ENCODE peak calls at places on chromosome 18, in five cellular contexts. C, O, S, L and T are unnamed samples.

GRCh38 chr18:73201940-73202339 is 334.2 kb upstream of the NETO1 start:
- DNase-seq in L (no peak), O (no peak), C (no peak), S (no peak), T (no peak)

GRCh38 chr18:58174285-58174684 is 130.3 kb downstream of the NEDD4L start:
- DNase-seq in O (no peak), S (no peak), L (no peak), C (no peak), T (no peak)

GRCh38 chr18:34352385-34353163 is 127.9 kb upstream of the NOL4 start:
- DNase-seq in C (peak; percentile 0), L (no peak), O (no peak), S (no peak), T (no peak)

GRCh38 chr18:45282101-45282812 is 333.0 kb upstream of the SLC14A2 start:
- DNase-seq in L (no peak), O (no peak), S (no peak), C (peak; percentile 1), T (no peak)

GRCh38 chr18:62388855-62389760 is 64.0 kb downstream of the TNFRSF11A start:
- DNase-seq in O (no peak), L (no peak), S (no peak), C (peak; percentile 6), T (no peak)

GRCh38 chr18:74196220-74197119 is 48.1 kb downstream of the TIMM21 start:
- DNase-seq in L (no peak), C (peak; percentile 83), O (peak; percentile 37), S (peak; percentile 27), T (peak; percentile 74)

GRCh38 chr18:49849331-49850217 is 36.2 kb upstream of the ACAA2 start:
- DNase-seq in C (peak; percentile 89), L (no peak), S (no peak), O (no peak), T (no peak)

GRCh38 chr18:59220164-59220783 is 316 bp downstream of the GRP start:
- DNase-seq in O (no peak), L (no peak), S (no peak), C (no peak), T (no peak)

GRCh38 chr18:62523255-62523588 is 397 bp downstream of the ZCCHC2 start:
- DNase-seq in S (no peak), C (no peak), L (no peak), O (no peak), T (no peak)

GRCh38 chr18:11823545-11823944 is 27.7 kb upstream of the CHMP1B start:
- DNase-seq in C (no peak), S (no peak), L (no peak), O (no peak), T (no peak)

GRCh38 chr18:75111673-75112485 is 97.1 kb downstream of the PTGR3 start:
- DNase-seq in L (no peak), S (no peak), C (no peak), O (no peak), T (no peak)

GRCh38 chr18:13425357-13426095 is 207.0 kb downstream of the LDLRAD4 start:
- DNase-seq in O (no peak), S (no peak), L (no peak), C (no peak), T (no peak)

GRCh38 chr18:9334351-9335254 is at the start of gene TWSG1:
- DNase-seq in L (peak; percentile 88), S (peak; percentile 88), C (peak; percentile 98), O (peak; percentile 95), T (peak; percentile 93)

GRCh38 chr18:7902399-7902839 is 335.3 kb downstream of the PTPRM start:
- DNase-seq in L (no peak), O (no peak), S (no peak), C (peak; percentile 57), T (no peak)

GRCh38 chr18:11251891-11252270 is 102.5 kb upstream of the PIEZO2 start:
- DNase-seq in L (no peak), O (no peak), C (peak; percentile 55), S (no peak), T (no peak)

GRCh38 chr18:79496237-79496977 is 100.7 kb downstream of the NFATC1 start:
- DNase-seq in S (no peak), C (no peak), O (no peak), L (peak; percentile 3), T (no peak)

GRCh38 chr18:78480531-78481054 is 499.0 kb upstream of the SALL3 start:
- DNase-seq in O (no peak), L (no peak), S (no peak), C (no peak), T (no peak)

GRCh38 chr18:42156266-42156665 is 201.2 kb downstream of the PIK3C3 start:
- DNase-seq in S (no peak), C (no peak), L (no peak), O (no peak), T (no peak)

GRCh38 chr18:61651880-61652268 is 240.9 kb downstream of the RNF152 start:
- DNase-seq in O (no peak), S (no peak), L (no peak), C (no peak), T (no peak)

GRCh38 chr18:44887227-44887631 is 206.5 kb downstream of the SETBP1 start:
- DNase-seq in S (no peak), L (no peak), O (no peak), C (peak; percentile 56), T (no peak)

GRCh38 chr18:34595673-34596072 is 114.4 kb upstream of the DTNA start:
- DNase-seq in C (peak; percentile 28), L (no peak), S (no peak), O (no peak), T (no peak)

GRCh38 chr18:3380384-3380961 is 69.5 kb upstream of the TGIF1 start:
- DNase-seq in S (no peak), L (no peak), C (peak; percentile 54), O (no peak), T (no peak)

GRCh38 chr18:51191139-51191717 is 6.3 kb downstream of the MEX3C start:
- DNase-seq in C (peak; percentile 4), L (no peak), S (no peak), O (peak; percentile 46), T (no peak)

GRCh38 chr18:75220786-75221355 is 10.3 kb downstream of the TSHZ1 start:
- DNase-seq in L (no peak), S (no peak), C (no peak), O (no peak), T (no peak)

GRCh38 chr18:49238433-49239042 is 221.9 kb downstream of the DYM start:
- DNase-seq in C (peak; percentile 59), L (no peak), O (no peak), S (no peak), T (no peak)

GRCh38 chr18:50203801-50204604 is 9.1 kb upstream of the MYO5B start:
- DNase-seq in O (no peak), S (no peak), L (no peak), C (peak; percentile 39), T (no peak)

GRCh38 chr18:10299686-10300085 is 154.7 kb upstream of the APCDD1 start:
- DNase-seq in L (no peak), O (no peak), C (no peak), S (no peak), T (no peak)

GRCh38 chr18:77220726-77221125 is 28.9 kb upstream of the GALR1 start:
- DNase-seq in S (no peak), C (no peak), L (no peak), O (no peak), T (no peak)